ENCODE peak calls at places on chromosome 4, in five cellular contexts. Y is K562, G is WTC11, P is GM12878, R is HepG2. X is an unnamed sample.

GRCh38 chr4:41203169-41203568 is 11.2 kb downstream of the APBB2 start:
- DNase-seq in Y (no peak), R (no peak), G (no peak), P (no peak), X (no peak)

GRCh38 chr4:148770848-148771247 is 328.6 kb upstream of the NR3C2 start:
- DNase-seq in P (no peak), Y (no peak), G (no peak), R (no peak), X (no peak)

GRCh38 chr4:168082379-168082778 is 10.0 kb upstream of the ANXA10 start:
- DNase-seq in Y (no peak), R (no peak), P (no peak), G (no peak), X (no peak)

GRCh38 chr4:115222061-115222460 is 108.6 kb upstream of the NDST4 start:
- DNase-seq in Y (no peak), R (no peak), P (no peak), G (no peak), X (no peak)

GRCh38 chr4:83679692-83680091 is 143.8 kb downstream of the GPAT3 start:
- DNase-seq in G (no peak), R (no peak), Y (no peak), P (no peak), X (no peak)

GRCh38 chr4:73213917-73214663 is 44.5 kb downstream of the ANKRD17 start:
- DNase-seq in G (no peak), P (no peak), Y (no peak), R (no peak), X (no peak)

GRCh38 chr4:139720806-139721205 is 55.2 kb downstream of the MGST2 start:
- DNase-seq in G (no peak), R (no peak), Y (no peak), P (no peak), X (no peak)

GRCh38 chr4:168751263-168752225 is 254.7 kb downstream of the PALLD start:
- DNase-seq in Y (no peak), G (no peak), R (no peak), P (no peak), X (no peak)

GRCh38 chr4:174454815-174455473 is 67.3 kb downstream of the HPGD start:
- DNase-seq in R (no peak), Y (no peak), G (no peak), P (no peak), X (no peak)

GRCh38 chr4:31237242-31237641 is 517.1 kb downstream of the PCDH7 start:
- DNase-seq in G (no peak), Y (no peak), P (no peak), R (no peak), X (no peak)

GRCh38 chr4:170128219-170128804 is 38.6 kb upstream of the AADAT start:
- DNase-seq in Y (no peak), R (no peak), G (no peak), P (no peak), X (no peak)

GRCh38 chr4:134313591-134313990 is 112.0 kb upstream of the PABPC4L start:
- DNase-seq in P (no peak), R (no peak), G (no peak), Y (no peak), X (no peak)

GRCh38 chr4:55038176-55038890 is 87.1 kb downstream of the KDR start:
- DNase-seq in Y (no peak), R (no peak), G (no peak), P (no peak), X (no peak)

GRCh38 chr4:169795585-169795984 is 37.8 kb upstream of the HPF1 start:
- DNase-seq in G (no peak), P (no peak), Y (no peak), R (no peak), X (no peak)

GRCh38 chr4:116132946-116133345 is 952.4 kb downstream of the TRAM1L1 start:
- DNase-seq in P (no peak), G (no peak), Y (no peak), R (no peak), X (no peak)

GRCh38 chr4:143085224-143085623 is 99.5 kb upstream of the USP38 start:
- DNase-seq in R (no peak), Y (no peak), P (no peak), G (no peak), X (peak)

GRCh38 chr4:36316544-36317082 is 35.2 kb downstream of the DTHD1 start:
- DNase-seq in R (no peak), P (no peak), Y (no peak), G (no peak), X (no peak)

GRCh38 chr4:17688011-17688441 is 73.6 kb downstream of the MED28 start:
- DNase-seq in R (no peak), G (no peak), Y (no peak), P (no peak), X (no peak)

GRCh38 chr4:150305995-150306394 is 227.8 kb downstream of the DCLK2 start:
- DNase-seq in R (no peak), G (no peak), Y (no peak), P (no peak), X (no peak)

GRCh38 chr4:115107411-115107810 is 6.0 kb downstream of the NDST4 start:
- DNase-seq in P (no peak), R (no peak), G (no peak), Y (no peak), X (no peak)

GRCh38 chr4:87419578-87420249 is 2.7 kb upstream of the NUDT9 start:
- DNase-seq in P (no peak), R (peak), G (no peak), Y (no peak), X (peak)

GRCh38 chr4:55736605-55737183 is 82.9 kb upstream of the EXOC1L start:
- DNase-seq in Y (no peak), G (no peak), P (no peak), R (no peak), X (no peak)

GRCh38 chr4:139619644-139620043 is 46.0 kb upstream of the MGST2 start:
- DNase-seq in P (no peak), Y (peak), G (no peak), R (peak), X (no peak)

DNA sequence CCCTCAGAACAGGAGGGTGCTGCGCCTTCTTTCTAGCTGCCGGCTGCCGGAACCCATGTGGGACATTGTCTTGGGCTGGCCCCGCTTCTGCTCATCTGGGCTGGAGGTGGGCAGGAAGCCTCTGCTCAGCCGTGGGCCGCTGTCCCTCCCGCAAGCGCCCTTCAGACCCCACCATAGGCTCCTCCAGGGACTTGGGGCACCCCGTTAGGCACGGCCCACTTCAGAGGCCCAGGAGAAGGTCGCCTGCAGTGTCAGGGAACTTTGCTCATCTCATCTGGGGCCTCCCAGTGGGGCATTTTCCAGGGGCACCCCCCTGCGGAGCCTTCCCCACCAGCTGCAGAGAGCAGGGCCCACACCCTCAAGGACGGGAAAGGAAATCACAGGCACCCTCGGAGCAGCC is 32.9 kb downstream of the DOK7 start:
- DNase-seq in R (no peak), Y (no peak), G (no peak), P (no peak), X (no peak)
- TF ChIP-seq ESRRA in R (no peak), Y (no peak), G (no peak), P (no peak), X (no peak)

GRCh38 chr4:82560853-82561744 is 689 bp downstream of the TMEM150C start:
- DNase-seq in G (peak), P (no peak), R (no peak), Y (no peak), X (no peak)

GRCh38 chr4:82567444-82567843 is 5.7 kb upstream of the TMEM150C start:
- DNase-seq in Y (no peak), P (no peak), R (no peak), G (no peak), X (no peak)

GRCh38 chr4:82562553-82562854 is 716 bp upstream of the TMEM150C start:
- DNase-seq in Y (no peak), R (no peak), P (no peak), G (no peak), X (no peak)

GRCh38 chr4:82559735-82560120 is 2.1 kb downstream of the TMEM150C start:
- DNase-seq in P (no peak), G (no peak), R (no peak), Y (no peak), X (no peak)

GRCh38 chr4:82561745-82562552 is at the start of gene TMEM150C:
- DNase-seq in R (no peak), G (peak), Y (no peak), P (no peak), X (peak)
- TF ChIP-seq ESRRA in R (no peak), G (no peak), Y (no peak), P (no peak), X (no peak)

GRCh38 chr4:23937173-23937572 is 47.3 kb upstream of the PPARGC1A start:
- DNase-seq in P (no peak), R (no peak), Y (no peak), G (no peak), X (no peak)
- TF ChIP-seq ESRRA in P (no peak), R (no peak), Y (no peak), G (no peak), X (no peak)

GRCh38 chr4:161817822-161818412 is 345.9 kb downstream of the FSTL5 start:
- DNase-seq in Y (peak), G (no peak), R (no peak), P (no peak), X (no peak)

GRCh38 chr4:161828061-161828460 is 335.7 kb downstream of the FSTL5 start:
- DNase-seq in G (no peak), Y (no peak), P (no peak), R (no peak), X (no peak)

GRCh38 chr4:161827013-161827412 is 336.8 kb downstream of the FSTL5 start:
- DNase-seq in G (no peak), Y (no peak), R (no peak), P (no peak), X (no peak)

GRCh38 chr4:161822174-161822573 is 341.6 kb downstream of the FSTL5 start:
- DNase-seq in Y (no peak), P (no peak), G (no peak), R (no peak), X (no peak)

GRCh38 chr4:161823450-161823849 is 340.4 kb downstream of the FSTL5 start:
- DNase-seq in R (no peak), G (no peak), Y (no peak), P (no peak), X (no peak)
- TF ChIP-seq ESRRA in R (no peak), G (no peak), Y (no peak), P (no peak), X (no peak)

DNA sequence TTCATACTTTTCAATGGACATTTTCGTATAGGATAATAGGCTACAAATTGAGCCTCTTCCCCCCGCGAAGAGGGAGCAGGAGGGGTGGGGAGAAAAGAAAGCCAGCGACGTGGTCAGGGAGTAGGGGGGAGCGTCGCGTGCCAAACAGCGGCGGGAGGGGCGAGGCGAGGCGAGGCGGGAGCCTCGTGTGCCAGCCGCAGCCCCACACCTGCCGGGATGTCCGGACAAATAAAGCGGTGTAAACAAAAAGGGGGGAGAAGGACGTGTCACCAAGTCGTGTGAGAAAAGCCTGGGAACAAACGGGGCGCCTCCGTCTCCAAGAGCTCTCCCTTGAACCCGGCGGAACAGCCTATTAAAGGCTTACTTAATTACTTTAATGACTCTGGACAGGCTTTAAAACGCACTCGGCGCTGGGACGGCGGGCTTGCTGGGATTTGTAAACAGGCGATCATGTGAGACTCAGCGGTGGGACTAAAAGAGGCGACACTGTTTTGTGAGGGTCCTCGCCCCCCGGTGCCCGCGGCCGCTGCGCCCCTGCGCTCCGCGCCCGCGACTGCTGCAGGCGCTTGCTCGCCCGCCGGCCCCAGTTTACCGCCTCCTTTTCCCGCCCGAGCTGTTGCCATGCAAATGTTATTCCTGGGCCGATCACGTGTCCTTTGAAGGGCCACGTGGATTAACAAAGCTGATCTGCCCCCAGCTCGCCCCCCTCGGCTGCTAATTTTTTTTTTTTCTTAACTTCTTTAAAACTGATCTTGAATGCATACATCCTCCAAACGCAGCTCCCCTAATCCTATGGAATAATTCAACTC is at the start of gene HELT:
- DNase-seq in Y (no peak), R (no peak), P (no peak), G (peak), X (no peak)
- TF ChIP-seq ESRRA in Y (no peak), R (no peak), P (no peak), G (no peak), X (no peak)

DNA sequence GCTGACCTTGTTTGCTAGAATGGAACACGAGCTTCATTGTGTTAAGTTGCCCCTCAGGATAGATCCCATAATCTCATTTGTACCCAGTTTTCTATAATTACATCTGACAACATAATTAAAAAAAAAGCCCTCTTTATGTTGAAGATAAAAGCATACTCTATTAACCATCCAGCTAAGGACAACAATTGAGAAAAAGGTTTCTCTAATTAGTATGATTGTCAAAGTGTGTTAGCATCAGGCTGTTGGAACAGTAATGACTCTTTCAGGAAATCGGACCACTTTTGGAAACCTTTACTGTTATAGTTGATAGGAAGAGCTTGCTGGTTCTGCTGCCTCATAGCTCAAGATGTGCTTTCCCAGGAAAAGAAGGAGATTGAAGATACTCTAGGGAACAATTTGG is 172.6 kb downstream of the FHIP1A start:
- DNase-seq in P (no peak), Y (no peak), R (no peak), G (no peak), X (no peak)
- TF ChIP-seq ESRRA in P (no peak), Y (no peak), R (no peak), G (no peak), X (no peak)

DNA sequence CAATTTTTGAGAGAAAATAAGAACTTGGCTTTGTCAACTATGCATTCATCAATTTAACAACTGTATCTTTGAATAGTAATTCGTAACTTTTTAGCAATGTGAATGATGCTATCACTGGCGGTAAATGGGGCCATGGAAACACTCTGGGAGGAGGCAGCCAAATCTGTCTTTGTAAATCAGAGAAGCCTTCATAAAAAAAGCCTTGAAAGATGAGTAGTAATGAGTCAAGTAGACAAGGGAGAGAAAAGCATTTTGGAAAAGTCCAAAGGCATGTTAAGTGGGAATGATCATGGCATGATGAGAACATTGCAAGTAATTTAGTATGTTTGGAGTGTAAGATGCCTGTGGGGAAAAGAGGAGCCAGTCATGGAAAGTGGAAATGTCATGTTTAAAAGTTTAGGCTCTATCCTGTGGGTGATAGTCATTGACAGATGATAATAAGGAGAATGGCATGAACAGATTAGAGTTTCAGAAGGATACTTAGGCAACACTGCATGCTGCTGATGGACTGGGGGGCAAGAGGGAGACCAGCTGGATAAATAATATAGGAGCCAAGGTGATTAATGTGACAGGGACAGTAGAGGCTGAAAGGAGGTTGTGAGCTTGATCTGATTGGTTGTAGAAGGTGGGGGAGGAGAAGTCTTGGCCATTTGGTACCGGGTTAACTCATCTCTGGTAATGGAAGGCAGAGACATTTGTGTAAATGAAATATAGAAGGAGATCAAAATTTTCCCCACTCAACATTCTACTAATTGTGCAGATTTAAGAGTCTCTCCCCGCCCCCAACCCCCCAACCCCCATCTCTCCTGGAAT is 16.3 kb downstream of the SPRY1 start:
- DNase-seq in Y (no peak), R (no peak), P (no peak), G (no peak), X (no peak)
- TF ChIP-seq ESRRA in Y (no peak), R (no peak), P (no peak), G (no peak), X (no peak)

DNA sequence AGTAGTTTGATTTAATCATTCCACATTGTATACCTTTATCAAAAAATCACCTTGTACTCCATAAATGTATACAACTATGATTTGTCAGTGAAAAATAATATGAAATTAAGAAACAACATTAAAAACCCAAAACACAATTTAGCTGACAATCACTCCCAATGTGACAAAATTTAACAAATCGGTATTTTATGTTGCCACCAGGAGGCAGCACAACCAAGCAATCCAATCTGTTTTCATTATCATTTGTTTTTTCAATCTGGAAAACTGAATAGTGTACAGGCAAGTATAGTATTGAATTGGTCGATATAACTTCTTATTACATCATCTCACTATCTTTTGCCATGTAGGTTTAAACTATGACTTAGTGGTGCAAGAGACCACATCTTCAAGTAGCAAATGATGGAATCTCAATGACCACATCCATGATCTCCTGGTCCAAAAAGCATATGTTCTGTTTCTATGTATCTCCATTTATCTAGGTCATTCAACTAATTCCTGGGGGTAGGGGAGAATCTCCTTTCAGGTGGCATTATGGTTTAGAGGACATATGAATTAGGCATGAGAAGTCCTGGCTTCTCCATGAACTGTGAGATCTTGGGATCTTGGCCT is 112.8 kb upstream of the AGA start:
- DNase-seq in Y (peak), R (no peak), P (no peak), G (no peak), X (peak)
- TF ChIP-seq ESRRA in Y (no peak), R (no peak), P (no peak), G (no peak), X (no peak)

GRCh38 chr4:59748433-59748832 is 1451.7 kb upstream of the ADGRL3 start:
- DNase-seq in G (no peak), Y (no peak), P (no peak), R (no peak), X (no peak)
- TF ChIP-seq ESRRA in G (no peak), Y (no peak), P (no peak), R (no peak), X (no peak)